ENCODE peak calls at places on chromosome 11, in seven cellular contexts. N is ovary, C is prostate gland, F is HCT116, G is uterus, E is tibial nerve, V is Peyer's patch. I is an unnamed sample.

GRCh38 chr11:117026593-117027330 is 71.5 kb downstream of the SIK3 start:
- DNase-seq in V (no peak), N (no peak), C (no peak), G (no peak), E (no peak), F (peak), I (no peak)

GRCh38 chr11:93842461-93842860 is 8.0 kb downstream of the VSTM5 start:
- DNase-seq in N (no peak), C (no peak), G (no peak), E (no peak), F (peak), V (peak), I (no peak)

GRCh38 chr11:131279685-131280084 is 90.7 kb upstream of the NTM start:
- DNase-seq in N (no peak), C (no peak), F (no peak), V (no peak), E (no peak), G (no peak), I (no peak)

GRCh38 chr11:95835351-95835750 is 45.1 kb downstream of the CEP57 start:
- DNase-seq in E (peak), G (no peak), C (no peak), F (no peak), V (no peak), N (no peak), I (no peak)

GRCh38 chr11:3803726-3804510 is 4.4 kb upstream of the PGAP2 start:
- DNase-seq in C (no peak), F (no peak), N (no peak), E (no peak), G (no peak), V (peak), I (no peak)

GRCh38 chr11:48116843-48117242 is 99.8 kb upstream of the OR4B1 start:
- DNase-seq in F (no peak), V (no peak), G (no peak), C (no peak), E (no peak), N (no peak), I (no peak)

GRCh38 chr11:62770778-62771143 is 435 bp upstream of the TAF6L start:
- DNase-seq in F (no peak), E (peak), V (peak), G (peak), C (no peak), N (peak), I (no peak)

GRCh38 chr11:102487214-102487613 is 34.6 kb upstream of the TMEM123 start:
- DNase-seq in F (no peak), N (no peak), V (no peak), E (no peak), G (no peak), C (no peak), I (no peak)

GRCh38 chr11:87215236-87215635 is 177.5 kb downstream of the TMEM135 start:
- DNase-seq in C (no peak), F (no peak), E (no peak), V (no peak), G (no peak), N (no peak), I (no peak)

GRCh38 chr11:35343033-35343598 is 76.2 kb downstream of the SLC1A2 start:
- DNase-seq in G (no peak), F (no peak), V (no peak), E (no peak), C (no peak), N (no peak), I (no peak)

GRCh38 chr11:116692318-116693106 is 80.3 kb downstream of the BUD13 start:
- DNase-seq in V (no peak), F (no peak), G (peak), C (no peak), E (no peak), N (no peak), I (no peak)

GRCh38 chr11:58615556-58615955 is 6.9 kb upstream of the CNTF start:
- DNase-seq in V (no peak), N (no peak), F (no peak), C (no peak), G (no peak), E (no peak), I (no peak)

GRCh38 chr11:29324328-29324727 is 692.5 kb downstream of the KCNA4 start:
- DNase-seq in G (no peak), V (no peak), F (no peak), C (no peak), N (no peak), E (no peak), I (no peak)

GRCh38 chr11:41201156-41201555 is 258.3 kb downstream of the LRRC4C start:
- DNase-seq in E (no peak), V (no peak), F (no peak), C (no peak), G (no peak), N (no peak), I (no peak)

GRCh38 chr11:14454861-14455632 is 44.6 kb downstream of the COPB1 start:
- DNase-seq in V (no peak), F (no peak), C (no peak), N (no peak), E (no peak), G (no peak), I (no peak)

GRCh38 chr11:68958211-68958610 is 22.6 kb downstream of the MRGPRD start:
- DNase-seq in V (no peak), N (no peak), G (no peak), F (no peak), C (no peak), E (no peak), I (no peak)

GRCh38 chr11:94781822-94782221 is 13.7 kb downstream of the AMOTL1 start:
- DNase-seq in F (no peak), N (no peak), G (no peak), C (no peak), E (no peak), V (no peak), I (no peak)

GRCh38 chr11:68396526-68396925 is 64.0 kb upstream of the PPP6R3 start:
- DNase-seq in V (no peak), F (no peak), G (no peak), E (no peak), N (no peak), C (no peak), I (no peak)

GRCh38 chr11:108562746-108563581 is 30.6 kb downstream of the EXPH5 start:
- DNase-seq in V (no peak), C (no peak), E (no peak), N (no peak), G (no peak), F (no peak), I (no peak)

GRCh38 chr11:118924591-118925585 is 838 bp downstream of the BCL9L start:
- DNase-seq in N (peak), G (peak), C (no peak), E (no peak), V (peak), F (no peak), I (peak)

GRCh38 chr11:28017816-28018215 is 90.1 kb downstream of the KIF18A start:
- DNase-seq in G (no peak), N (no peak), E (no peak), F (no peak), V (no peak), C (no peak), I (no peak)

DNA sequence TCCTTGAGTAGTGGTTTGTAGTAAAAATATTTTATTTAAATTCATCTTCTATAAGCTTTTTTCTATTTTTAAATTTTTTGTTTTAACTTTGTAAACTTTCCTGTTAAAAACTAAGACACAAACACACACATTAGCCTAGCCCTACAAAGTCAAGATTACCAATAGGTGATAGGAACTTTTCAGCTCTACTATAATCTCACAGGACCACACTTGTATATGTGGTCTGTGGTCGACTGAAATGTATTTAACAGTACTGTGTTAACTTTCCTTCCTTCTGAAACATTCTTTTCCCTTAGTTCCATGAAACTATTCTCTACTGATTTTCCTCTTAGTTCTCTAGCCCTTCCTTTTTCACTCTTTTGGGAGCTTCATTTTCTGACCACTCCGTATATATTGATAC is 9.0 kb downstream of the ZW10 start:
- DNase-seq in F (no peak), C (no peak), N (no peak), E (no peak), G (no peak), V (no peak), I (no peak)
- TF ChIP-seq POLR2A in F (no peak), C (no peak), N (no peak), E (no peak), G (no peak), V (no peak), I (no peak)

GRCh38 chr11:6497069-6497839 is at the start of gene DNHD1:
- DNase-seq in C (no peak), V (no peak), N (peak), G (peak), F (no peak), E (no peak), I (peak)
- H3K4me3 ChIP-seq in C (no peak), V (peak), N (peak), G (no peak), F (no peak), E (no peak), I (no peak)

GRCh38 chr11:128164090-128164741 is 423.1 kb downstream of the ETS1 start:
- DNase-seq in E (no peak), C (no peak), F (no peak), V (no peak), G (no peak), N (no peak), I (no peak)

GRCh38 chr11:128171496-128171895 is 415.9 kb downstream of the ETS1 start:
- DNase-seq in F (no peak), C (no peak), G (no peak), V (no peak), N (no peak), E (no peak), I (no peak)

GRCh38 chr11:128161994-128162393 is 425.4 kb downstream of the ETS1 start:
- DNase-seq in F (no peak), C (no peak), N (no peak), E (no peak), G (no peak), V (no peak), I (no peak)

GRCh38 chr11:128165572-128165971 is 421.8 kb downstream of the ETS1 start:
- DNase-seq in G (no peak), F (no peak), C (no peak), V (no peak), N (no peak), E (no peak), I (no peak)
- TF ChIP-seq CTCF in G (no peak), F (no peak), C (no peak), V (no peak), N (no peak), E (no peak), I (no peak)

DNA sequence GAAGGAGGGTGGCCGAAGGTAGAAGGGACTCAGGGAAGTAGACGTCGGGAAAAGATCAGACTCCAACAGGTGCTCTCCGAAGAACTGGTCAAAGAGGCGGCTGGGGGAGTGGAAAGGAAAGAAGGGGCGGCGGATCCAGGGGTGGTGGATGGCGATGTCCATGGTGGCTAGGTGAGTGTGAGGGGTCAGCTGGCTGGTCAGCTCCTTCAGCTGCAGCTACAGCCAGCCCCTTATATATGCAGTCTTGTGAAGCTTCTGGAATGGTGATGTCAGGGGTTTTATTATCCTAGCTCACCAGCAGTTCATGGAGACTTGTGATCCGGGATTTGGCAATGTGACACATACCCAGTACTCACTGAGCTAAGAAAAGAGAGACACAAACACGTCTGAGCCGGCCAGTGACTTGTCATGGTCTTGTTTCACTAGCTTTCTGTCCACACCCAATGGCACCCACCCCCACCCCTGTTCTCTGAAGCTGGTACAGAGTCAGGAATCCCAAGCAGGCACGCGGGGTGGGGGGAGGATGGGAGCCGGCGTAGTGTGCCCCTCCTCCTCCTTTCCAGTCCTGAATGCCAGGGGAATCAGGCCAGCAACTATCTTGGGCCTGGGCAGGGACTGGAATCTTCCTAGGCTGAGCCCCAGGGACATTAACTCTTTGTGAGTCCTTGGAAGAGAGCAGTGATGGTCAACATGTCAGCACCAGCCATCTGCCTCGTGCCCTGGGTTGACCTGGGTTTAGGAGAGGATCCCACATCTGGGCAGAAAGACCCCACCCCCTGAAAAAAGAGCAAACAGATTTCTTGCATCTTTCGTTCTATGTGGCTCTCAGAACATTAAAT is at the start of gene CRYAB:
- DNase-seq in N (peak), C (peak), F (no peak), G (peak), E (peak), V (peak), I (peak)
- TF ChIP-seq POLR2A in N (peak), C (peak), F (no peak), G (peak), E (peak), V (no peak), I (no peak)

DNA sequence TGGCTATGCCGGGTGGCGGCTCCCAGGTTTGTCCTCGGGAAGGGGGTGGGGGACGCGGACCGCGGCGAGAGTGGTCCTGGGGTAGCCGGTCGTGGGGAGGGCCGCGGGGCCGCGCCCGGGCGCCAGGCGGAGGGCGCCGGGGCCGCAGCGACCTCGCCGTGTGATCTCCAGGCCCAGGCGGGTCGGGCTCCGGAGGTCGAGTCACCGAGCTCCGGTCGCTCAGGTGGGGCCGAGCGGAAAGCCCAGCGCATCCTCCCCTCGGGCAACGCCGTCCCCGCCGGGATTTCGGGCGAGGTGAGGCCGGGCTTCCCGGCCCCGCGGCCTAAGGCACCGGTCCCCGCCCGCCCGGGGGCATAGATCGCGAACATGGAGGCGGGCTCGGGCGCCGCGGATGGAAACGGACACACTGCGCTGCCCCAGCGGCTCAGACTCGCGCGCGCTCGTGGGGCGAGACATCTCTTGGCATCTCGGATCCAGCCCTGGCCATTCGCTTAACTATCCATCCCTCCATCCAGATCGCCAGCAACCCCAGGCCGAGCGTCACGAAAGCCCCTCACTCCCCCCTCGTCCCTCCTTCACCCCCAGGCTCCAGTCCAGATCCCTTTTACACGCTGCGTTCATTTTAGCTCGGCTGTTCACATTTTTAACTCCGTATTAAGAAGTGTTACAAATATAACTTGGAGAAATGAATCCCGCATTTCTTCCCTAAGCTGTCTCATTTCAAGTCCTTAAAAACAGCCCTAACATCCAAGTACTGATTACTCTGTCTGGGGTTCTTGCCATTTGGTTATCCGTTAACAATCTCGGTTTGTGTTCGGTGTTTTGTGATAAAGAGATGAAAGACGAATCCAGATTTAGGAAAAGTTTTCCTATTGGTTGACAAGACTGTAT is 460 bp downstream of the ZC3H12C start:
- DNase-seq in C (peak), G (peak), V (peak), F (peak), E (peak), N (peak), I (peak)
- H3K4me3 ChIP-seq in C (peak), G (peak), V (peak), F (peak), E (peak), N (peak), I (peak)

GRCh38 chr11:71370895-71371673 is 77.1 kb downstream of the DHCR7 start:
- DNase-seq in C (no peak), N (no peak), G (no peak), F (no peak), E (no peak), V (no peak), I (no peak)
- TF ChIP-seq CTCF in C (no peak), N (no peak), G (no peak), F (no peak), E (no peak), V (no peak), I (no peak)

GRCh38 chr11:70397983-70398833 is at the start of gene CTTN:
- DNase-seq in V (peak), F (peak), E (peak), C (peak), G (peak), N (peak), I (peak)
- TF ChIP-seq POLR2A in V (peak), F (peak), E (no peak), C (peak), G (peak), N (peak), I (no peak)